ENCODE peak calls at places on chromosomes 4 and X, in seven cellular contexts. B is activated T-helper 2 cell treated with anti-CD3 and anti-CD28 coated beads, Interferon-gamma antibody, Interleukin-2, Interleukin-4, amounts not matched to agents 10 μg/mL and 5 μg/mL and 100 μg/mL, durations not matched to agents 14 hours and 24 hours and 36 hours; C is T-helper 9 cell; M is AG09309; A is effector memory CD4-positive, alpha-beta T cell; G is left kidney; P is anterior cingulate cortex. E is an unnamed sample.

GRCh38 chr4:5373327-5373726 is 322.0 kb downstream of the STK32B start:
- DNase-seq in M (no peak), A (no peak), P (no peak), C (no peak), B (no peak), G (no peak), E (no peak)

GRCh38 chr4:137705171-137705783 is 173.0 kb upstream of the PCDH18 start:
- DNase-seq in C (no peak), P (no peak), B (no peak), M (peak; percentile 70), G (peak; percentile 74), A (no peak), E (no peak)

GRCh38 chrX:13764765-13765164 is 30.2 kb downstream of the OFD1 start:
- DNase-seq in A (no peak), P (no peak), C (no peak), B (no peak), M (no peak), G (peak; percentile 57), E (no peak)

GRCh38 chr4:140249351-140249750 is 95.4 kb upstream of the MAML3 start:
- DNase-seq in A (no peak), P (no peak), C (no peak), G (no peak), B (no peak), M (no peak), E (no peak)

GRCh38 chrX:136346506-136346905 is 45.7 kb downstream of the ADGRG4 start:
- DNase-seq in B (no peak), C (no peak), G (no peak), M (no peak), P (no peak), A (no peak), E (no peak)

GRCh38 chrX:16712116-16712824 is at the start of gene CTPS2:
- DNase-seq in A (no peak), G (peak; percentile 92), M (no peak), P (peak; percentile 4), B (peak; percentile 38), C (peak; percentile 26), E (peak; percentile 41)

GRCh38 chr4:127141857-127142256 is 490.9 kb upstream of the INTU start:
- DNase-seq in P (no peak), C (no peak), A (no peak), G (no peak), M (peak; percentile 37), B (no peak), E (no peak)

GRCh38 chr4:53908661-53909078 is 155.7 kb downstream of the CHIC2 start:
- DNase-seq in A (no peak), P (no peak), B (no peak), C (no peak), G (peak; percentile 82), M (peak; percentile 94), E (peak; percentile 12)

GRCh38 chr4:52837716-52838558 is 24.2 kb upstream of the RASL11B start:
- DNase-seq in G (peak; percentile 63), A (no peak), M (peak; percentile 24), P (no peak), C (no peak), B (no peak), E (no peak)

GRCh38 chr4:165326831-165327210 is 648 bp upstream of the MSMO1 start:
- DNase-seq in A (no peak), C (no peak), P (no peak), M (no peak), G (peak; percentile 80), B (no peak), E (no peak)

GRCh38 chrX:129953334-129953648 is 29.1 kb upstream of the BCORL1 start:
- DNase-seq in B (no peak), C (no peak), P (no peak), A (no peak), M (no peak), G (no peak), E (no peak)

GRCh38 chr4:109708435-109708834 is 5.2 kb upstream of the CASP6 start:
- DNase-seq in A (no peak), M (no peak), P (no peak), B (no peak), C (no peak), G (no peak), E (no peak)

GRCh38 chrX:119694601-119695534 is 1.9 kb upstream of the SEPTIN6 start:
- DNase-seq in M (no peak), P (no peak), B (no peak), C (no peak), A (no peak), G (peak; percentile 68), E (no peak)

GRCh38 chr4:61210186-61210939 is 10.2 kb downstream of the ADGRL3 start:
- DNase-seq in A (no peak), C (no peak), P (peak; percentile 24), G (peak; percentile 32), M (no peak), B (no peak), E (no peak)

GRCh38 chr4:96912731-96913130 is 1072.8 kb downstream of the PDHA2 start:
- DNase-seq in G (peak; percentile 10), C (no peak), B (no peak), M (no peak), P (no peak), A (no peak), E (no peak)

GRCh38 chr4:165720411-165721082 is 152.5 kb upstream of the TLL1 start:
- DNase-seq in A (no peak), M (no peak), B (no peak), G (no peak), P (no peak), C (no peak), E (no peak)

GRCh38 chrX:123282241-123282640 is 98.2 kb downstream of the GRIA3 start:
- DNase-seq in C (no peak), P (no peak), M (no peak), G (no peak), B (no peak), A (no peak), E (no peak)

GRCh38 chrX:154730271-154730883 is 20.5 kb downstream of the GAB3 start:
- DNase-seq in G (peak; percentile 33), A (no peak), M (no peak), C (no peak), B (no peak), P (no peak), E (no peak)

GRCh38 chr4:56764775-56765174 is 56.7 kb downstream of the SPINK2 start:
- DNase-seq in C (no peak), P (no peak), G (no peak), M (no peak), A (no peak), B (no peak), E (no peak)

GRCh38 chr4:127601029-127601428 is 31.7 kb upstream of the INTU start:
- DNase-seq in C (no peak), P (no peak), B (no peak), M (no peak), A (no peak), G (no peak), E (no peak)

GRCh38 chr4:70518269-70518668 is at the start of gene AMTN:
- DNase-seq in A (no peak), P (no peak), C (no peak), M (no peak), B (no peak), G (no peak), E (no peak)

GRCh38 chr4:25635501-25635900 is 20.1 kb upstream of the SLC34A2 start:
- DNase-seq in C (no peak), G (no peak), M (no peak), A (no peak), B (no peak), P (no peak), E (no peak)

GRCh38 chr4:105241456-105241855 is 94.8 kb downstream of the TET2 start:
- DNase-seq in C (no peak), B (no peak), A (no peak), G (no peak), P (peak; percentile 32), M (no peak), E (no peak)

GRCh38 chrX:80335062-80335830 is 85.0 kb upstream of the TENT5D start:
- DNase-seq in P (no peak), M (no peak), G (peak; percentile 72), C (no peak), A (no peak), B (no peak), E (peak; percentile 3)

GRCh38 chrX:10722804-10723364 is 102.5 kb upstream of the MID1 start:
- DNase-seq in P (peak; percentile 4), G (peak; percentile 63), B (no peak), A (no peak), C (peak; percentile 11), M (peak; percentile 40), E (peak; percentile 3)